ENCODE peak calls at places on chromosomes 6 and 20, in seven cellular contexts. One of them, this sample, is unnamed.

GRCh38 chr6:151005126-151005525 is 139.6 kb downstream of the MTHFD1L start:
- DNase-seq in dermis blood vessel endothelial cell: peak
- DNase-seq in left lobe of liver: no peak
- DNase-seq in substantia nigra: no peak
- DNase-seq in fibroblast of the aortic adventitia: no peak
- DNase-seq in right cardiac atrium: no peak
- DNase-seq in GM03348: no peak
- DNase-seq in this sample: no peak

GRCh38 chr20:9329356-9330092 is 184.9 kb upstream of the LAMP5 start:
- DNase-seq in dermis blood vessel endothelial cell: no peak
- DNase-seq in left lobe of liver: no peak
- DNase-seq in substantia nigra: no peak
- DNase-seq in fibroblast of the aortic adventitia: no peak
- DNase-seq in right cardiac atrium: no peak
- DNase-seq in GM03348: no peak
- DNase-seq in this sample: no peak

GRCh38 chr20:8043687-8044278 is 24.2 kb upstream of the TMX4 start:
- DNase-seq in dermis blood vessel endothelial cell: peak
- DNase-seq in left lobe of liver: no peak
- DNase-seq in substantia nigra: no peak
- DNase-seq in fibroblast of the aortic adventitia: peak
- DNase-seq in right cardiac atrium: no peak
- DNase-seq in GM03348: peak
- DNase-seq in this sample: peak

GRCh38 chr6:147204843-147205311 is 660 bp downstream of the STXBP5 start:
- DNase-seq in dermis blood vessel endothelial cell: peak
- DNase-seq in left lobe of liver: no peak
- DNase-seq in substantia nigra: no peak
- DNase-seq in fibroblast of the aortic adventitia: peak
- DNase-seq in right cardiac atrium: no peak
- DNase-seq in GM03348: no peak
- DNase-seq in this sample: no peak

GRCh38 chr20:21137078-21137477 is 11.2 kb downstream of the KIZ start:
- DNase-seq in dermis blood vessel endothelial cell: no peak
- DNase-seq in left lobe of liver: no peak
- DNase-seq in substantia nigra: no peak
- DNase-seq in fibroblast of the aortic adventitia: no peak
- DNase-seq in right cardiac atrium: no peak
- DNase-seq in GM03348: no peak
- DNase-seq in this sample: no peak

GRCh38 chr6:26156105-26156849 is 69.0 kb downstream of the HFE start:
- DNase-seq in dermis blood vessel endothelial cell: peak
- DNase-seq in left lobe of liver: peak
- DNase-seq in substantia nigra: peak
- DNase-seq in fibroblast of the aortic adventitia: peak
- DNase-seq in right cardiac atrium: peak
- DNase-seq in GM03348: peak
- DNase-seq in this sample: peak

GRCh38 chr6:35139924-35140524 is 1.1 kb downstream of the TCP11 start:
- DNase-seq in dermis blood vessel endothelial cell: peak
- DNase-seq in left lobe of liver: peak
- DNase-seq in substantia nigra: no peak
- DNase-seq in fibroblast of the aortic adventitia: peak
- DNase-seq in right cardiac atrium: peak
- DNase-seq in GM03348: peak
- DNase-seq in this sample: peak

GRCh38 chr6:15400572-15401004 is 154.7 kb downstream of the JARID2 start:
- DNase-seq in dermis blood vessel endothelial cell: peak
- DNase-seq in left lobe of liver: peak
- DNase-seq in substantia nigra: peak
- DNase-seq in fibroblast of the aortic adventitia: no peak
- DNase-seq in right cardiac atrium: peak
- DNase-seq in GM03348: peak
- DNase-seq in this sample: peak

GRCh38 chr20:1338801-1339200 is 9.9 kb upstream of the SDCBP2 start:
- DNase-seq in dermis blood vessel endothelial cell: no peak
- DNase-seq in left lobe of liver: no peak
- DNase-seq in substantia nigra: no peak
- DNase-seq in fibroblast of the aortic adventitia: no peak
- DNase-seq in right cardiac atrium: no peak
- DNase-seq in GM03348: no peak
- DNase-seq in this sample: no peak

GRCh38 chr20:56574531-56575142 is 41.6 kb downstream of the FAM209B start:
- DNase-seq in dermis blood vessel endothelial cell: no peak
- DNase-seq in left lobe of liver: no peak
- DNase-seq in substantia nigra: no peak
- DNase-seq in fibroblast of the aortic adventitia: no peak
- DNase-seq in right cardiac atrium: no peak
- DNase-seq in GM03348: no peak
- DNase-seq in this sample: no peak

GRCh38 chr6:26223677-26224546 is 136.7 kb downstream of the HFE start:
- DNase-seq in dermis blood vessel endothelial cell: peak
- DNase-seq in left lobe of liver: peak
- DNase-seq in substantia nigra: no peak
- DNase-seq in fibroblast of the aortic adventitia: peak
- DNase-seq in right cardiac atrium: peak
- DNase-seq in GM03348: peak
- DNase-seq in this sample: peak

GRCh38 chr6:133337312-133337711 is 96.2 kb downstream of the EYA4 start:
- DNase-seq in dermis blood vessel endothelial cell: no peak
- DNase-seq in left lobe of liver: no peak
- DNase-seq in substantia nigra: no peak
- DNase-seq in fibroblast of the aortic adventitia: peak
- DNase-seq in right cardiac atrium: no peak
- DNase-seq in GM03348: no peak
- DNase-seq in this sample: no peak

GRCh38 chr6:41755895-41756294 is 8.7 kb upstream of the PGC start:
- DNase-seq in dermis blood vessel endothelial cell: no peak
- DNase-seq in left lobe of liver: no peak
- DNase-seq in substantia nigra: no peak
- DNase-seq in fibroblast of the aortic adventitia: no peak
- DNase-seq in right cardiac atrium: no peak
- DNase-seq in GM03348: no peak
- DNase-seq in this sample: no peak

GRCh38 chr6:118495639-118496296 is 52.3 kb upstream of the PLN start:
- DNase-seq in dermis blood vessel endothelial cell: peak
- DNase-seq in left lobe of liver: no peak
- DNase-seq in substantia nigra: no peak
- DNase-seq in fibroblast of the aortic adventitia: no peak
- DNase-seq in right cardiac atrium: no peak
- DNase-seq in GM03348: no peak
- DNase-seq in this sample: no peak

GRCh38 chr6:140091895-140092294 is 717.4 kb upstream of the CITED2 start:
- DNase-seq in dermis blood vessel endothelial cell: no peak
- DNase-seq in left lobe of liver: no peak
- DNase-seq in substantia nigra: no peak
- DNase-seq in fibroblast of the aortic adventitia: no peak
- DNase-seq in right cardiac atrium: no peak
- DNase-seq in GM03348: no peak
- DNase-seq in this sample: no peak

This sample was measured in NCI-H748 treated with DMSO at 0.1 percent for 48 hours.